ENCODE peak calls at places on chromosome 9, in five cellular contexts. Y, U, W, G and M are unnamed samples.

GRCh38 chr9:124899845-124900244 is 37.9 kb downstream of the ARPC5L start:
- DNase-seq in Y (no peak), U (no peak), W (no peak), G (no peak), M (no peak)

GRCh38 chr9:76629205-76629990 is 134.8 kb upstream of the PCA3 start:
- DNase-seq in Y (no peak), U (no peak), W (no peak), G (no peak), M (no peak)

GRCh38 chr9:38432922-38433510 is 8.8 kb upstream of the IGFBPL1 start:
- DNase-seq in Y (peak; percentile 46), U (no peak), W (peak; percentile 43), G (no peak), M (no peak)

GRCh38 chr9:81833563-81834345 is 94.5 kb upstream of the SPATA31D4 start:
- DNase-seq in Y (no peak), U (no peak), W (peak; percentile 72), G (no peak), M (no peak)

GRCh38 chr9:130321082-130321481 is 55.5 kb downstream of the HMCN2 start:
- DNase-seq in Y (no peak), U (no peak), W (no peak), G (no peak), M (no peak)

GRCh38 chr9:34994429-34995287 is 5.1 kb downstream of the DNAJB5 start:
- DNase-seq in Y (peak; percentile 65), U (no peak), W (peak; percentile 38), G (no peak), M (peak; percentile 52)

GRCh38 chr9:75552941-75553340 is 337.5 kb upstream of the PCSK5 start:
- DNase-seq in Y (no peak), U (no peak), W (no peak), G (no peak), M (no peak)

GRCh38 chr9:21255538-21256212 is 15.9 kb upstream of the IFNA14 start:
- DNase-seq in Y (no peak), U (no peak), W (no peak), G (no peak), M (no peak)

GRCh38 chr9:109101810-109102209 is 17.9 kb downstream of the TMEM245 start:
- DNase-seq in Y (no peak), U (no peak), W (no peak), G (peak; percentile 69), M (no peak)

GRCh38 chr9:104772707-104773106 is 8.8 kb downstream of the NIPSNAP3B start:
- DNase-seq in Y (no peak), U (no peak), W (no peak), G (no peak), M (no peak)

GRCh38 chr9:92718086-92719001 is 46.3 kb downstream of the BICD2 start:
- DNase-seq in Y (no peak), U (no peak), W (no peak), G (no peak), M (no peak)

GRCh38 chr9:124008307-124008854 is 3.2 kb upstream of the LHX2 start:
- DNase-seq in Y (no peak), U (no peak), W (no peak), G (no peak), M (no peak)

GRCh38 chr9:76453785-76454184 is 5.2 kb upstream of the GCNT1 start:
- DNase-seq in Y (no peak), U (no peak), W (no peak), G (no peak), M (no peak)

GRCh38 chr9:33524431-33524947 is 438 bp downstream of the ANKRD18B start:
- DNase-seq in Y (peak; percentile 12), U (no peak), W (no peak), G (no peak), M (peak; percentile 8)

GRCh38 chr9:522658-523057 is 308.0 kb downstream of the DOCK8 start:
- DNase-seq in Y (no peak), U (no peak), W (no peak), G (no peak), M (no peak)

DNA sequence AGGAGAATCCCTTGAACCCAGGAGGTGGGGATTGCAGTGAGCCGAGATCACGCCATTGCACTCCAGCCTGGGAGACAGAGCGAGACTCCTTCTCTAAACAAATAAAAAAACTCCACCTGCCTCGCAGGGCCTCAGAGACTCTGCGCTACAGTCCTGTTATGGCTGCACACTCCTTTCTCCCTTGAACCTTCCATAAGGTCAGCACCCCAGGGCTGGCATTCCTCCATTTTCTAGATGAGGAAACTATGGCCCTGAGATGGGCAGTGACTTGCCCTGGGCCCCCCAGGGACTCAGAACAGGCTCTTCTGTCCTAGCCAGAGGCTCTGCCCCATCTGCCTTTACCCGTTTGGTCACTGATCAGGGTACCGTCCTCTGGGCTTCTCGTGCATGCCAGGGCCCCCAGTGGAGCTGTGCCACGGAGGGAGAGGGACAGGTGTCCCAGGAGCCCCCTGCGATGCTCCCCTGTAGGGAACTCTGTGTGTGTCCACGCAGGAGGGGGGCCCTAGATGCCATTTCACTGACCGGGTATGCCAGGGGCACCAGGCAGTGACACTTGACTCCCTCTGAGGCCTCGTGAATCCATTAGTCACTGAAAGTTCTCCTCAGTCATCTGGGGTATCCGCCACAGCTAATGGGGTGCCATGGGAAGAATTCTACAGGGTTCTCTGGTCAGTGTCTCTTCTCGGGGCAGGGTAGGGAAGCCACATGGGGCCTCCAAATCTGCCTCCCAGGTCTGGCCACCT is 16.2 kb downstream of the RALGDS start:
- DNase-seq in Y (no peak), U (no peak), W (no peak), G (no peak), M (no peak)
- TF ChIP-seq SUZ12 in Y (no peak), U (no peak), W (no peak), G (no peak), M (no peak)

DNA sequence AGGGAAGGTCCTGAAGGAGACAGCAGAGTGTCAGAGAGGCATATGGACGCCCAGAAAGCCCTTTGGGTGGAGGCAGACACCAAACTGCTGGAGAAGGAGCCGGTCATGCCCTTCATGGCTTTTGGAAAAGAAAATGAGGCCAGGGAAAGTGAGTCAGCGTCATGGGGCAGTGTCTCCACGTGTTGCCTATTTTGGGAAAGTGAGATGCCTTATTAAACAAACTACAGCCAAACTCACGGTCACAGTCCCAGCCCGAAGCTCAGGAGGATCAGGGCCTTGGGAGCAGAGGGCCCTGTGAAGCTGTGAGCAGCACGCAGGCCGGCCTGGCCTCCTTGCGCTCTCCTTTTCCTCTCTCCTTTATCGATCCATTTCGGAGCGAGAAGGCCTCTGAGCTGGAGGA is 25.0 kb downstream of the RGS3 start:
- DNase-seq in Y (no peak), U (no peak), W (no peak), G (no peak), M (no peak)
- TF ChIP-seq SUZ12 in Y (no peak), U (no peak), W (no peak), G (no peak), M (no peak)

DNA sequence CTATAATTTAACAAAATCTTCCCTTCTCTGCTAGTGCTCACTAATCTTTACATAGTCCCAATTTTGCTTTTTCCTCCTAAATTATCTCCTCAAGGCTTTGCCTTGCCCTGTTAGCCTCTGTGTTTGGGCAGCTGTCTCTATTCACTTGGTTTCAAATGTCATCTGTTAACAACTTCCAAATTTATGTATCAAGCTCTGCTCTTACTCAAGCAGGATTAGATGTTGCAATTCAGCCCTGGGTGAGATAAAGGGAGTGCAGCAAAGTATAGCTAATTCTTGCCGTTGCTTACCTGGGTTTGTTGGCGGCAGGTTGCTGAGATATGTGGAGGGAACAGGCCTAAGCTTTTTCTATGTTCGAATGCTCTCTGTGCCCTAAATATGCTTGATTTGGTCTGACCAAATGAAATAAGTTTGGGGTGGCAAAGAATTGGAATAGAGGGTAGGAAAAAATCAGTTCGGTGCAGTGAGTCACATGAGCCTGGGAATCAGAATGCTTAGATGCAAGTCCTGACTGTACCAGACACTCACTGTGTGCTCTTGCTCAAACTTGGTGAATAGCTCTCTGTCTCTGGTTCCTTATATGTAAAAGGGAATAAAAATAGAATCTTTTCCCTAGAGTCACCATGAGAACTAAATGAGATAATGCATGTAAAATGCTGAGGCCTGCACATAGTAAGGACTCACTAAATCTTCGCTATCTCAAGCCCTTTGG is 483.7 kb downstream of the DMAC1 start:
- DNase-seq in Y (no peak), U (no peak), W (no peak), G (no peak), M (no peak)
- TF ChIP-seq SUZ12 in Y (no peak), U (no peak), W (no peak), G (no peak), M (no peak)

GRCh38 chr9:120985759-120986353 is 59.3 kb upstream of the TRAF1 start:
- DNase-seq in Y (peak; percentile 39), U (no peak), W (peak; percentile 56), G (no peak), M (peak; percentile 39)
- TF ChIP-seq SUZ12 in Y (no peak), U (no peak), W (no peak), G (no peak), M (no peak)

GRCh38 chr9:87381050-87381711 is 116.5 kb upstream of the DAPK1 start:
- DNase-seq in Y (no peak), U (no peak), W (peak; percentile 16), G (no peak), M (no peak)
- TF ChIP-seq SUZ12 in Y (no peak), U (no peak), W (no peak), G (no peak), M (no peak)

GRCh38 chr9:117757566-117757965 is 53.4 kb downstream of the TLR4 start:
- DNase-seq in Y (no peak), U (no peak), W (no peak), G (no peak), M (no peak)

GRCh38 chr9:117768740-117769400 is 64.7 kb downstream of the TLR4 start:
- DNase-seq in Y (no peak), U (no peak), W (no peak), G (no peak), M (no peak)

GRCh38 chr9:117763314-117763713 is 59.1 kb downstream of the TLR4 start:
- DNase-seq in Y (no peak), U (no peak), W (no peak), G (no peak), M (no peak)
- TF ChIP-seq SUZ12 in Y (no peak), U (no peak), W (no peak), G (no peak), M (no peak)

GRCh38 chr9:133839822-133840329 is 101.7 kb upstream of the SARDH start:
- DNase-seq in Y (no peak), U (no peak), W (peak; percentile 36), G (no peak), M (peak; percentile 33)
- TF ChIP-seq SUZ12 in Y (no peak), U (no peak), W (no peak), G (no peak), M (no peak)

GRCh38 chr9:68844623-68845612 is 139.9 kb downstream of the PIP5K1B start:
- DNase-seq in Y (peak; percentile 53), U (no peak), W (peak; percentile 25), G (no peak), M (peak; percentile 30)
- TF ChIP-seq SUZ12 in Y (no peak), U (no peak), W (no peak), G (no peak), M (no peak)

GRCh38 chr9:84501587-84501986 is 161.0 kb upstream of the SLC28A3 start:
- DNase-seq in Y (no peak), U (no peak), W (no peak), G (no peak), M (no peak)
- TF ChIP-seq SUZ12 in Y (no peak), U (no peak), W (no peak), G (no peak), M (no peak)